ENCODE peak calls at places on chromosomes 5 and 9, in six cellular contexts. M, G, A, X, U and E are unnamed samples. For H3K4me1, the result is how much of the 10 kb centered on the place peaks cover.

GRCh38 chr9:8733096-8733954 is 933.7 kb upstream of the DMAC1 start:
- DNase-seq in U (no peak), X (peak), M (no peak), G (no peak), A (no peak), E (no peak)

GRCh38 chr9:135255843-135256567 is 168.5 kb downstream of the OLFM1 start:
- DNase-seq in A (no peak), M (peak), X (peak), U (no peak), G (no peak), E (no peak)

GRCh38 chr5:76838481-76839261 is 11.1 kb upstream of the S100Z start:
- DNase-seq in A (peak), X (no peak), M (no peak), G (no peak), U (no peak), E (no peak)

GRCh38 chr5:111829701-111830100 is 72.7 kb upstream of the NREP start:
- DNase-seq in G (peak), X (no peak), A (no peak), U (no peak), M (no peak), E (no peak)

GRCh38 chr9:7510209-7510608 is 289.4 kb downstream of the DMAC1 start:
- DNase-seq in U (no peak), M (no peak), A (no peak), X (no peak), G (no peak), E (no peak)

GRCh38 chr9:93205045-93205768 is 21.3 kb downstream of the WNK2 start:
- DNase-seq in A (peak), G (no peak), X (peak), U (no peak), M (peak), E (no peak)

GRCh38 chr9:81690251-81690851 is 1.0 kb upstream of the TLE1 start:
- DNase-seq in M (peak), G (peak), A (peak), X (peak), U (no peak), E (no peak)

GRCh38 chr5:141696431-141696830 is 14.4 kb upstream of the ARAP3 start:
- DNase-seq in M (no peak), X (no peak), U (no peak), A (no peak), G (no peak), E (no peak)

GRCh38 chr9:17011870-17012269 is 123.0 kb upstream of the CNTLN start:
- DNase-seq in X (no peak), G (no peak), M (no peak), A (no peak), U (no peak), E (no peak)

GRCh38 chr9:72454871-72455471 is 66.4 kb upstream of the TMC1 start:
- DNase-seq in G (no peak), X (no peak), U (no peak), A (peak), M (no peak), E (no peak)

GRCh38 chr9:69393425-69393824 is 68.4 kb downstream of the ENTREP1 start:
- DNase-seq in M (no peak), U (no peak), A (no peak), G (no peak), X (no peak), E (no peak)

GRCh38 chr9:69391946-69392345 is 66.9 kb downstream of the ENTREP1 start:
- DNase-seq in A (no peak), X (no peak), U (no peak), G (no peak), M (no peak), E (no peak)

GRCh38 chr9:69392826-69393225 is 67.8 kb downstream of the ENTREP1 start:
- DNase-seq in A (no peak), G (no peak), U (no peak), M (no peak), X (no peak), E (no peak)

GRCh38 chr9:69389437-69389995 is 64.5 kb downstream of the ENTREP1 start:
- DNase-seq in M (no peak), G (no peak), U (no peak), A (no peak), X (no peak), E (no peak)

GRCh38 chr9:69391487-69391886 is 66.5 kb downstream of the ENTREP1 start:
- DNase-seq in U (no peak), A (no peak), X (no peak), M (no peak), G (no peak), E (no peak)
- H3K4me1 ChIP-seq in U (under half), A (under half), X (under half), M (under half), G (under half), E (under half)

GRCh38 chr9:68533678-68534077 is 7.0 kb downstream of the TMEM252 start:
- DNase-seq in A (no peak), X (no peak), G (no peak), U (no peak), M (no peak), E (no peak)

DNA sequence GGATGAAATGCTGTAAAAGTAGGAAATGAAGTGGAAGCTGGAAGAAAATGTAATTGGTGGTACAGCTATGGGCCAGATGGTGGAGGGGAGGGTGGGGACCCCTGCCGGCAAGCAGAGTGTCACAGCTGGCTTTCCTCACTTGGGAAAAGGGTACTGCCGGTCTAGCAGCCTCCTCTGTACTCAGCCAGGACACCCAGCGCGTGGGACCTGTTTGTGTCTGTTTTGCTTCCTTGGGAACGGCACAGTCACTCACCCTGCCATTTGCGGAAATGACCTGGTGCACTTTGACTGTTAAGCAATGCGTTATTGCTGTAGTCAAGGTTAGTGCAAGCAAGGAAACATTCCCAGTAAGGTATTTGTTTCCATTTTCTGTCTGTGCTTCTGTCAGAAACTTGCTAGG is 10.1 kb downstream of the TMEM252 start:
- DNase-seq in U (no peak), M (peak), G (no peak), X (peak), A (peak), E (no peak)
- H3K27ac ChIP-seq in U (no peak), M (peak), G (no peak), X (no peak), A (no peak), E (no peak)

DNA sequence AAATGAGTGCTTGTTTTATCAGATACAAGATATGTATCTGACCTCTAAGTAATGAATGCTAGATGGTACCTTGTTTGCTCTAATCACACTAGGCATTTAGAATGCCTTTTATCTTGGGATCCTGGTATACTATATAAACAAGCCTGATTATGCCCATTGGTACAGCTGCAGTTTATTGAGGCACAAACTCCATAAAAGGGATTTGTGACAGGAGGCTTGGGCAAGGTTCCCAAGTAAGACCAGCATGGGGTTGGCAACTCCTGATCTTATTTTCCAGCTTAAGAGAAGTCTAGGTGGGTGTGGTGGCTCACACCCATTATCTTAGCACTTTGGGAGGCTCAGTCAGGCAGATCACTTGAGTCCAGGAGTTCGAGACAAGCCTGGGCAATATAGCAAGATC is 93.9 kb upstream of the DMRT1 start:
- DNase-seq in A (peak), G (no peak), M (no peak), X (no peak), U (no peak), E (no peak)
- H3K4me1 ChIP-seq in A (under half), G (half or more), M (under half), X (under half), U (under half), E (under half)

DNA sequence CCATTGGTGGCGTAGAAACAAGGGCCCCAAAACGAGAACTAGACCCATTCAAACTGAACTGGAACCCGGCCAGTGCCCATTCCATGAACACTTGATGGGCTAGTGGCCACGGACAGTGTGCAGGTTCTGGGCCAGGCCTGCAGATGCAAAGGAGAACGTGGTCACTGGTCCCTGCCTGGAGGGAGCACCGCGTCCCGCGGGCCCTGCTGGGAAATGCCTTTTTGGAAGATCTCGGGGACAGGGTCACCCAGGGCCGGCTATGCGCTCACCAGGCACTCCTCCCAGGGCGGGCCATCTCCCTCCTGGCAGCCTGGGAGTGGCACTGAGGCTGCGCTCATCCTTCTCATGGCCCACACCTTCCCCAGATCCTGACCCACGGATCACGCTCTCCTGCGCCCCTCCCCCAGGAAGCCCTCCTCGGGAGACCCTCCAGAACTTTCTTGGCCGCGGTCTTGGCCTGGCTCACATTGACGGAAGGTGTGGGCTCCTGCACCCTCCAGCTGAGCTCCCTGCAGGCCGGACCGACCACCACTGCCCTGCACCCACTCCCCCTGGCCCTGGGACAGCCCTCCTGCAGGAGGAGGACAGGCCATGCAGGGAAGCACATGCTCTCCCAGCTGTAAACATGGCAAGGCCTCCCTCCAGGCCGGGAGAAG is 2.8 kb upstream of the DIPK1B start:
- DNase-seq in A (no peak), U (no peak), M (no peak), X (no peak), G (no peak), E (no peak)
- H3K27ac ChIP-seq in A (no peak), U (no peak), M (no peak), X (no peak), G (no peak), E (no peak)

DNA sequence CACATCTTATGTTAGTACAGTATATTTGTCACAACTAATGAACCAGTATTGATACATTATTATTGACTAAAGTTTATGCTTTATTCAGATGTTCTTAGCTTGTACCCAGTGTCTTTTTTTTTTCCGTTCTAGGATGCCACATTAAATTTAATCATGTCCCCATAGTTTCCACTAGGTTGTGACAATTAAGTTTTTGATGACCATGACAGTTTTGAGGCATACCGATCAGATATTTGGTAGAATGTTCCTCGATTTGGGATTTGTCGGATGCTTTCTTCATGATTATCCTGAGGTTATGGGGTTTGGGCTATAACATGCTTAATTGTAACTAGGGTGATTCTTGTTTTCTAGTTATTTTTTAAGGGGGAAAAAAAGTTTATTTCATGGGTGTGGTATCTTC is 22.6 kb downstream of the PRRC2B start:
- DNase-seq in G (no peak), X (no peak), A (no peak), U (no peak), M (no peak), E (no peak)
- H3K4me1 ChIP-seq in G (under half), X (under half), A (under half), U (under half), M (half or more), E (half or more)

DNA sequence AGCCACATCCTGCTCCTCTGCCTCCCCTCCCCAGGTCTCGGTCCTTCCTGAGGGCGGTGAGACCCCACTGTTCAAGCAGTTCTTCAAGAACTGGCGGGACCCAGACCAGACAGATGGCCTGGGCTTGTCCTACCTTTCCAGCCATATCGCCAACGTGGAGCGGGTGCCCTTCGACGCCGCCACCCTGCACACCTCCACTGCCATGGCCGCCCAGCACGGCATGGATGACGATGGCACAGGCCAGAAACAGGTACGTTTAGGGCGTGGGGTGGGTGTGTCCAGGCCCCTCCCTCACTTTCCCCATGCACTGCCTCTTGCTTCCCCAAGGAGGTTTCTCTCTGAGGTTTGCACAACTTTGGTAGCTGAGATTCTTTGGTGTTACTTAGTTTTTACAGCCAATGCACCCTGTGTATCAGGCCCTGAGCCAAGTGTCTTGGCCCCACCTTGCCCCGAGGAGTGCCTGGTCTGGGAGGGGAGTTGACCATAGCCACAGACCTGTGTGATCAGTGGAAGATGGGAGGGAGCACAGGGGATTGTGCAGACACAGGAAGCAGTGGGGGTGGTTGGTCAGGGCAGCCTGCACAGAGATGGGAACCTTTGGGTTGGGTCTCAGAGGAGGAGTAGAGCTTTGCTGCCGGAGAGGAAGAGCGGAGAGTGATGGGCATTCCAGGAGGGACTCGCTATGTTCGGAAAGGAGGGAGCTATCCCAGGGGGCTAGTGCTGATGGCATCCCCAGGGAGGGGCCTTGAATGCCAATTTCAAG is 50.9 kb downstream of the GSN start:
- DNase-seq in A (no peak), X (no peak), M (no peak), U (no peak), G (no peak), E (no peak)
- H3K27ac ChIP-seq in A (no peak), X (no peak), M (no peak), U (no peak), G (no peak), E (no peak)

GRCh38 chr5:89236900-89237299 is 353.9 kb upstream of the MEF2C start:
- DNase-seq in U (no peak), A (no peak), G (no peak), X (no peak), M (no peak), E (no peak)
- H3K4me1 ChIP-seq in U (under half), A (under half), G (under half), X (under half), M (under half), E (under half)